ENCODE peak calls at places on chromosomes 5 and 9, in eight cellular contexts. One of them, this sample, is unnamed.

GRCh38 chr5:16888694-16889124 is 47.4 kb downstream of the MYO10 start:
- DNase-seq in cardiac muscle cell: no peak
- DNase-seq in pancreas: no peak
- DNase-seq in astrocyte of the spinal cord: peak
- DNase-seq in endothelial cell: no peak
- DNase-seq in AG04450: no peak
- DNase-seq in body of pancreas: no peak
- DNase-seq in BE2C: no peak
- DNase-seq in this sample: no peak

GRCh38 chr9:4594994-4595393 is 67.1 kb upstream of the PLPP6 start:
- DNase-seq in cardiac muscle cell: no peak
- DNase-seq in pancreas: no peak
- DNase-seq in astrocyte of the spinal cord: no peak
- DNase-seq in endothelial cell: no peak
- DNase-seq in AG04450: no peak
- DNase-seq in body of pancreas: no peak
- DNase-seq in BE2C: no peak
- DNase-seq in this sample: no peak

GRCh38 chr9:4298255-4299005 is 1.4 kb downstream of the GLIS3 start:
- DNase-seq in cardiac muscle cell: peak
- DNase-seq in pancreas: peak
- DNase-seq in astrocyte of the spinal cord: peak
- DNase-seq in endothelial cell: peak
- DNase-seq in AG04450: no peak
- DNase-seq in body of pancreas: peak
- DNase-seq in BE2C: no peak
- DNase-seq in this sample: peak

GRCh38 chr5:88290801-88291200 is 22.2 kb upstream of the TMEM161B start:
- DNase-seq in cardiac muscle cell: no peak
- DNase-seq in pancreas: no peak
- DNase-seq in astrocyte of the spinal cord: peak
- DNase-seq in endothelial cell: no peak
- DNase-seq in AG04450: no peak
- DNase-seq in body of pancreas: no peak
- DNase-seq in BE2C: no peak
- DNase-seq in this sample: no peak

GRCh38 chr5:131377785-131378325 is 114.0 kb downstream of the CDC42SE2 start:
- DNase-seq in cardiac muscle cell: no peak
- DNase-seq in pancreas: no peak
- DNase-seq in astrocyte of the spinal cord: peak
- DNase-seq in endothelial cell: no peak
- DNase-seq in AG04450: peak
- DNase-seq in body of pancreas: no peak
- DNase-seq in BE2C: no peak
- DNase-seq in this sample: no peak

GRCh38 chr9:134187821-134188420 is 23.6 kb upstream of the RNU6ATAC start:
- DNase-seq in cardiac muscle cell: no peak
- DNase-seq in pancreas: no peak
- DNase-seq in astrocyte of the spinal cord: no peak
- DNase-seq in endothelial cell: no peak
- DNase-seq in AG04450: no peak
- DNase-seq in body of pancreas: no peak
- DNase-seq in BE2C: peak
- DNase-seq in this sample: no peak

GRCh38 chr5:149314571-149315111 is 30.7 kb upstream of the GRPEL2 start:
- DNase-seq in cardiac muscle cell: no peak
- DNase-seq in pancreas: no peak
- DNase-seq in astrocyte of the spinal cord: no peak
- DNase-seq in endothelial cell: no peak
- DNase-seq in AG04450: no peak
- DNase-seq in body of pancreas: no peak
- DNase-seq in BE2C: no peak
- DNase-seq in this sample: no peak

GRCh38 chr5:141780240-141780951 is 97.8 kb downstream of the PCDH1 start:
- DNase-seq in cardiac muscle cell: no peak
- DNase-seq in pancreas: no peak
- DNase-seq in astrocyte of the spinal cord: no peak
- DNase-seq in endothelial cell: no peak
- DNase-seq in AG04450: no peak
- DNase-seq in body of pancreas: no peak
- DNase-seq in BE2C: peak
- DNase-seq in this sample: no peak

GRCh38 chr5:6419340-6419852 is 29.3 kb upstream of the UBE2QL1 start:
- DNase-seq in cardiac muscle cell: no peak
- DNase-seq in pancreas: no peak
- DNase-seq in astrocyte of the spinal cord: no peak
- DNase-seq in endothelial cell: no peak
- DNase-seq in AG04450: no peak
- DNase-seq in body of pancreas: peak
- DNase-seq in BE2C: no peak
- DNase-seq in this sample: no peak

GRCh38 chr5:5050797-5051196 is 89.3 kb upstream of the ADAMTS16 start:
- DNase-seq in cardiac muscle cell: no peak
- DNase-seq in pancreas: no peak
- DNase-seq in astrocyte of the spinal cord: no peak
- DNase-seq in endothelial cell: no peak
- DNase-seq in AG04450: no peak
- DNase-seq in body of pancreas: no peak
- DNase-seq in BE2C: no peak
- DNase-seq in this sample: no peak

GRCh38 chr5:5605170-5605764 is 182.8 kb downstream of the ICE1 start:
- DNase-seq in cardiac muscle cell: no peak
- DNase-seq in pancreas: no peak
- DNase-seq in astrocyte of the spinal cord: no peak
- DNase-seq in endothelial cell: no peak
- DNase-seq in AG04450: no peak
- DNase-seq in body of pancreas: no peak
- DNase-seq in BE2C: no peak
- DNase-seq in this sample: no peak

GRCh38 chr5:135824541-135825041 is 9.9 kb upstream of the SLC25A48 start:
- DNase-seq in cardiac muscle cell: no peak
- DNase-seq in pancreas: no peak
- DNase-seq in astrocyte of the spinal cord: no peak
- DNase-seq in endothelial cell: no peak
- DNase-seq in AG04450: no peak
- DNase-seq in body of pancreas: no peak
- DNase-seq in BE2C: no peak
- DNase-seq in this sample: no peak

GRCh38 chr5:97266576-97266975 is 83.5 kb upstream of the RIOK2 start:
- DNase-seq in cardiac muscle cell: no peak
- DNase-seq in pancreas: no peak
- DNase-seq in astrocyte of the spinal cord: no peak
- DNase-seq in endothelial cell: no peak
- DNase-seq in AG04450: no peak
- DNase-seq in body of pancreas: no peak
- DNase-seq in BE2C: no peak
- DNase-seq in this sample: no peak

GRCh38 chr5:218457-219289 is 553 bp downstream of the SDHA start:
- DNase-seq in cardiac muscle cell: peak
- DNase-seq in pancreas: peak
- DNase-seq in astrocyte of the spinal cord: peak
- DNase-seq in endothelial cell: peak
- DNase-seq in AG04450: no peak
- DNase-seq in body of pancreas: peak
- DNase-seq in BE2C: peak
- DNase-seq in this sample: peak

GRCh38 chr5:83991566-83992224 is 271.0 kb upstream of the HAPLN1 start:
- DNase-seq in cardiac muscle cell: no peak
- DNase-seq in pancreas: no peak
- DNase-seq in astrocyte of the spinal cord: peak
- DNase-seq in endothelial cell: no peak
- DNase-seq in AG04450: no peak
- DNase-seq in body of pancreas: no peak
- DNase-seq in BE2C: no peak
- DNase-seq in this sample: no peak

GRCh38 chr5:142079243-142079642 is 29.3 kb upstream of the NDFIP1 start:
- DNase-seq in cardiac muscle cell: no peak
- DNase-seq in pancreas: no peak
- DNase-seq in astrocyte of the spinal cord: no peak
- DNase-seq in endothelial cell: no peak
- DNase-seq in AG04450: no peak
- DNase-seq in body of pancreas: no peak
- DNase-seq in BE2C: peak
- DNase-seq in this sample: no peak

GRCh38 chr9:2411459-2412215 is 209.9 kb upstream of the VLDLR start:
- DNase-seq in cardiac muscle cell: peak
- DNase-seq in pancreas: no peak
- DNase-seq in astrocyte of the spinal cord: peak
- DNase-seq in endothelial cell: no peak
- DNase-seq in AG04450: no peak
- DNase-seq in body of pancreas: no peak
- DNase-seq in BE2C: no peak
- DNase-seq in this sample: no peak

GRCh38 chr5:155728146-155728856 is 598.7 kb upstream of the SGCD start:
- DNase-seq in cardiac muscle cell: peak
- DNase-seq in pancreas: peak
- DNase-seq in astrocyte of the spinal cord: peak
- DNase-seq in endothelial cell: peak
- DNase-seq in AG04450: no peak
- DNase-seq in body of pancreas: peak
- DNase-seq in BE2C: peak
- DNase-seq in this sample: peak

GRCh38 chr5:138602371-138603000 is 27.3 kb upstream of the HSPA9 start:
- DNase-seq in cardiac muscle cell: no peak
- DNase-seq in pancreas: no peak
- DNase-seq in astrocyte of the spinal cord: no peak
- DNase-seq in endothelial cell: no peak
- DNase-seq in AG04450: no peak
- DNase-seq in body of pancreas: no peak
- DNase-seq in BE2C: peak
- DNase-seq in this sample: no peak

DNA sequence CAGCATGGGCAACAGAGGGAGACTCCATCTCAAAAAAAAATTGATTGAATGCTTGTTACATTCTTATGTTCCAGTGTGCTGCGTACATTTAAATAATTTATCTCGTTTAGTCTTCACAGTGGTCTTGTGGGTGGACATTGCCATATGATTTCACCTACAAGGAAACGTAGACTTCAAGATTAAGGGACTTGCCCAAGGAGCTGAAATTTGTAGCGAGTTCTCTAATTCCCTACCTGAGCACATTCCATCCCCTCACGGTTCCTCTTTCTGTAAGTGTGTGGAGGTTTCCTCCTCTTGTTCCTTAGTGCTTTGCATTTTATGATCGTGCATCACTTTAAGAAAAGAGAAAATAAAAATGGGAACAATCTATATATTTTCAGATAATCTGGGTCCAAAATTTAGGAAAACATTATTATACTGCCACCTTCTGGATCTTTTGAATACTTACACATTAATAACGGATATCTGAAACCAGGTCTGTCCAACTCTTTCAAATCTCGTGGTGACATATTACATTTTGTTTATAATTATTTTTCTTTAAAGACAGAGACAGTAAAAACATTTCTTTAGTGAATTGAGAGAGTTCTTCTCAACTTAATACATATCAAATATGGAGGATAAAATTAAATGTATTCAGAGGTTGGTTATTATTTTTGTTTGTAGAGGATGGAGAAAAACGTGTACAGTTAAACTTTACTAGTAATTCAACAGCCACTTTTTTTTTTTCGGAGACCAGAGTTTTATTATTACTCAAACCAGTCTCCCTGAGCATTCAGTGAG is 29.9 kb upstream of the C7 start:
- DNase-seq in cardiac muscle cell: peak
- DNase-seq in pancreas: no peak
- DNase-seq in astrocyte of the spinal cord: peak
- DNase-seq in endothelial cell: no peak
- DNase-seq in AG04450: no peak
- DNase-seq in body of pancreas: no peak
- DNase-seq in BE2C: no peak
- DNase-seq in this sample: no peak
- TF ChIP-seq CTCF in cardiac muscle cell: peak
- TF ChIP-seq CTCF in pancreas: peak
- TF ChIP-seq CTCF in astrocyte of the spinal cord: peak
- TF ChIP-seq CTCF in endothelial cell: peak
- TF ChIP-seq CTCF in AG04450: peak
- TF ChIP-seq CTCF in body of pancreas: peak
- TF ChIP-seq CTCF in BE2C: peak
- TF ChIP-seq CTCF in this sample: peak

GRCh38 chr9:136302527-136302926 is 1.4 kb downstream of the CCDC187 start:
- DNase-seq in cardiac muscle cell: no peak
- DNase-seq in pancreas: peak
- DNase-seq in astrocyte of the spinal cord: no peak
- DNase-seq in endothelial cell: no peak
- DNase-seq in AG04450: no peak
- DNase-seq in body of pancreas: no peak
- DNase-seq in BE2C: no peak
- DNase-seq in this sample: no peak
- TF ChIP-seq CTCF in cardiac muscle cell: no peak
- TF ChIP-seq CTCF in pancreas: no peak
- TF ChIP-seq CTCF in astrocyte of the spinal cord: no peak
- TF ChIP-seq CTCF in endothelial cell: no peak
- TF ChIP-seq CTCF in AG04450: no peak
- TF ChIP-seq CTCF in body of pancreas: no peak
- TF ChIP-seq CTCF in BE2C: no peak
- TF ChIP-seq CTCF in this sample: no peak

DNA sequence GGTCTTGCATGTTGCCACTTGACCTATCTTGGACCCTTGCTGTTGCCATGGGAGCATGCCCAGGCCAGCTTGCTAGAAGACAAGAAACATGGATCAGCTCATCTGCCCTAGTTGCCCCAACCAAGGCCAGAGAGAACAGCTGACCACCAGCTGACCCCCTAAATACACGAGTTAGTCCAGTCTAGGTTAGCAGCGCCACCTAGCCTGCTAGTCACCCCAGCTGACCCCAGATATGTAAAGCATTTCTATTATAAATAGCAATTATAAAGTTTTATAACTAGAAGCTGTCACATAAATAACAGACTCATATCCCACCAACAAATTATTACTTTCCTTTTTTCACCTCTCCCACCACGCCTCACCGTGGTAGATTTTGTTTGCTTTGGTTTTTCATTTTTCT is 387.8 kb downstream of the RASEF start:
- DNase-seq in cardiac muscle cell: no peak
- DNase-seq in pancreas: no peak
- DNase-seq in astrocyte of the spinal cord: no peak
- DNase-seq in endothelial cell: no peak
- DNase-seq in AG04450: no peak
- DNase-seq in body of pancreas: no peak
- DNase-seq in BE2C: no peak
- DNase-seq in this sample: no peak
- TF ChIP-seq CTCF in cardiac muscle cell: no peak
- TF ChIP-seq CTCF in pancreas: no peak
- TF ChIP-seq CTCF in astrocyte of the spinal cord: no peak
- TF ChIP-seq CTCF in endothelial cell: no peak
- TF ChIP-seq CTCF in AG04450: no peak
- TF ChIP-seq CTCF in body of pancreas: no peak
- TF ChIP-seq CTCF in BE2C: peak
- TF ChIP-seq CTCF in this sample: no peak

GRCh38 chr9:68555416-68555815 is 14.7 kb upstream of the TMEM252 start:
- DNase-seq in cardiac muscle cell: no peak
- DNase-seq in pancreas: no peak
- DNase-seq in astrocyte of the spinal cord: no peak
- DNase-seq in endothelial cell: no peak
- DNase-seq in AG04450: no peak
- DNase-seq in body of pancreas: no peak
- DNase-seq in BE2C: no peak
- DNase-seq in this sample: no peak

GRCh38 chr9:68562456-68562855 is 21.8 kb upstream of the TMEM252 start:
- DNase-seq in cardiac muscle cell: no peak
- DNase-seq in pancreas: no peak
- DNase-seq in astrocyte of the spinal cord: no peak
- DNase-seq in endothelial cell: no peak
- DNase-seq in AG04450: no peak
- DNase-seq in body of pancreas: no peak
- DNase-seq in BE2C: no peak
- DNase-seq in this sample: no peak

GRCh38 chr9:68560131-68560844 is 19.6 kb upstream of the TMEM252 start:
- DNase-seq in cardiac muscle cell: peak
- DNase-seq in pancreas: peak
- DNase-seq in astrocyte of the spinal cord: peak
- DNase-seq in endothelial cell: peak
- DNase-seq in AG04450: peak
- DNase-seq in body of pancreas: peak
- DNase-seq in BE2C: peak
- DNase-seq in this sample: peak
- TF ChIP-seq CTCF in cardiac muscle cell: peak
- TF ChIP-seq CTCF in pancreas: peak
- TF ChIP-seq CTCF in astrocyte of the spinal cord: peak
- TF ChIP-seq CTCF in endothelial cell: peak
- TF ChIP-seq CTCF in AG04450: peak
- TF ChIP-seq CTCF in body of pancreas: peak
- TF ChIP-seq CTCF in BE2C: peak
- TF ChIP-seq CTCF in this sample: peak